ENCODE peak calls at places on chromosomes 4 and X, in nine cellular contexts. G, M, F, N, Y, U, S, R and B are unnamed samples.

GRCh38 chrX:21873063-21873785 is 17.4 kb downstream of the YY2 start:
- DNase-seq in G (no peak), M (peak; percentile 54), F (no peak), N (peak; percentile 71), Y (no peak), U (no peak), S (no peak), R (peak; percentile 40), B (peak; percentile 48)

GRCh38 chr4:71094201-71094600 is 100.8 kb downstream of the DCK start:
- DNase-seq in G (no peak), M (no peak), F (no peak), N (no peak), Y (no peak), U (no peak), S (no peak), R (no peak), B (no peak)

GRCh38 chr4:105060628-105061027 is 86.0 kb upstream of the TET2 start:
- DNase-seq in G (no peak), M (no peak), F (no peak), N (peak; percentile 0), Y (no peak), U (peak; percentile 32), S (peak; percentile 68), R (no peak), B (peak; percentile 38)

GRCh38 chr4:102687982-102688433 is 72.8 kb downstream of the MANBA start:
- DNase-seq in G (no peak), M (no peak), F (no peak), N (peak; percentile 26), Y (no peak), U (peak; percentile 10), S (no peak), R (no peak), B (no peak)

GRCh38 chrX:46666831-46667230 is 92.1 kb downstream of the SLC9A7 start:
- DNase-seq in G (no peak), M (peak; percentile 15), F (no peak), N (peak; percentile 21), Y (no peak), U (peak; percentile 54), S (no peak), R (peak; percentile 12), B (no peak)

GRCh38 chrX:2464677-2465166 is 36.1 kb downstream of the DHRSX start:
- DNase-seq in G (no peak), M (no peak), F (no peak), N (no peak), Y (peak; percentile 16), U (no peak), S (no peak), R (no peak), B (no peak)

GRCh38 chrX:9072281-9072680 is 38.4 kb upstream of the FAM9B start:
- DNase-seq in G (no peak), M (peak; percentile 5), F (no peak), N (no peak), Y (no peak), U (peak; percentile 47), S (no peak), R (peak; percentile 67), B (peak; percentile 6)

GRCh38 chr4:44493924-44494323 is 45.3 kb upstream of the KCTD8 start:
- DNase-seq in G (no peak), M (peak; percentile 37), F (no peak), N (peak; percentile 15), Y (peak; percentile 1), U (peak; percentile 14), S (peak; percentile 49), R (peak; percentile 38), B (peak; percentile 24)

GRCh38 chrX:119784747-119785446 is 6.5 kb downstream of the RPL39 start:
- DNase-seq in G (peak; percentile 37), M (peak; percentile 51), F (no peak), N (peak; percentile 52), Y (peak; percentile 26), U (peak; percentile 40), S (peak; percentile 34), R (peak; percentile 35), B (peak; percentile 22)

DNA sequence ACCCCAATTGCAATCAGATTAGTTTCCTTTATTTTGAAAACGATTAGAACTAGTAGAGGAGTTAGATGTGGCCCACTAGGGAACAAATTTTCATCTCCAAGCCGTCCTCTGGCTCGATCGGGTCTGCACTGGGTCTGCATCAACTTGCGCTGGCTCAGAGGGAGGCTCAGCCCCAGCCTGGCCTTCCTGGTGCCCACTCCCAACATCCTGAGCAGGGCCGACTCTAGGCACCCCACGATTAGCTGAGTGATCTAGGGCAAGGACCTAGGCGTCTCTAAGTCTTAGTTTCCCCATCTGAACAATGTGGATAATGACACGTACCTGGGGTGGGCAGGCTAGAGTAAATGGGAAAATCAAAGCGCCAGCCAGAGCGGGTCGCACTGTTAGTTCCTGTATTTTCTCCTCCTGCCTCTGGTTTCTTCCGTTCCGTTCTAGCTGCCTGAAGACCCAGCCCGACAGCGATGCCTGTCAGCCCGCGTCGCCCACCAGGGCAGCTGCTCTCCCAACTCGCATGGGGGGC is 7.7 kb upstream of the HAND2 start:
- DNase-seq in G (peak; percentile 16), M (no peak), F (no peak), N (no peak), Y (no peak), U (no peak), S (no peak), R (peak; percentile 55), B (peak; percentile 25)
- H3K4me3 ChIP-seq in G (peak overlapping the region; percentile 16), M (peak overlapping the region; percentile 80), F (peak overlapping the region; percentile 52), N (no peak overlapping the region), Y (no peak overlapping the region), U (peak overlapping the region; percentile 53), S (no peak overlapping the region), R (peak overlapping the region; percentile 72), B (peak overlapping the region; percentile 68)

GRCh38 chr4:7066493-7066892 is 1.4 kb downstream of the GRPEL1 start:
- DNase-seq in G (no peak), M (no peak), F (no peak), N (no peak), Y (no peak), U (no peak), S (no peak), R (no peak), B (no peak)
- H3K4me3 ChIP-seq in G (peak overlapping the region; percentile 86), M (peak overlapping the region; percentile 96), F (peak overlapping the region; percentile 84), N (no peak overlapping the region), Y (peak overlapping the region; percentile 83), U (peak overlapping the region; percentile 75), S (peak overlapping the region; percentile 96), R (peak overlapping the region; percentile 85), B (peak overlapping the region; percentile 86)

GRCh38 chr4:125314676-125315570 is at the start of gene FAT4:
- DNase-seq in G (peak; percentile 77), M (peak; percentile 99), F (peak; percentile 95), N (peak; percentile 100), Y (peak; percentile 67), U (peak; percentile 97), S (peak; percentile 85), R (peak; percentile 99), B (peak; percentile 98)

GRCh38 chr4:125317526-125317880 is 2.7 kb downstream of the FAT4 start:
- DNase-seq in G (peak; percentile 22), M (peak; percentile 83), F (peak; percentile 50), N (peak; percentile 62), Y (peak; percentile 18), U (peak; percentile 68), S (no peak), R (peak; percentile 78), B (peak; percentile 49)

GRCh38 chr4:125316391-125316780 is 1.6 kb downstream of the FAT4 start:
- DNase-seq in G (peak; percentile 26), M (peak; percentile 53), F (peak; percentile 35), N (peak; percentile 49), Y (peak; percentile 18), U (no peak), S (peak; percentile 7), R (peak; percentile 65), B (no peak)

GRCh38 chr4:125315571-125316390 is 1.0 kb downstream of the FAT4 start:
- DNase-seq in G (peak; percentile 23), M (peak; percentile 84), F (peak; percentile 54), N (peak; percentile 68), Y (peak; percentile 18), U (peak; percentile 48), S (peak; percentile 47), R (peak; percentile 81), B (peak; percentile 60)

DNA sequence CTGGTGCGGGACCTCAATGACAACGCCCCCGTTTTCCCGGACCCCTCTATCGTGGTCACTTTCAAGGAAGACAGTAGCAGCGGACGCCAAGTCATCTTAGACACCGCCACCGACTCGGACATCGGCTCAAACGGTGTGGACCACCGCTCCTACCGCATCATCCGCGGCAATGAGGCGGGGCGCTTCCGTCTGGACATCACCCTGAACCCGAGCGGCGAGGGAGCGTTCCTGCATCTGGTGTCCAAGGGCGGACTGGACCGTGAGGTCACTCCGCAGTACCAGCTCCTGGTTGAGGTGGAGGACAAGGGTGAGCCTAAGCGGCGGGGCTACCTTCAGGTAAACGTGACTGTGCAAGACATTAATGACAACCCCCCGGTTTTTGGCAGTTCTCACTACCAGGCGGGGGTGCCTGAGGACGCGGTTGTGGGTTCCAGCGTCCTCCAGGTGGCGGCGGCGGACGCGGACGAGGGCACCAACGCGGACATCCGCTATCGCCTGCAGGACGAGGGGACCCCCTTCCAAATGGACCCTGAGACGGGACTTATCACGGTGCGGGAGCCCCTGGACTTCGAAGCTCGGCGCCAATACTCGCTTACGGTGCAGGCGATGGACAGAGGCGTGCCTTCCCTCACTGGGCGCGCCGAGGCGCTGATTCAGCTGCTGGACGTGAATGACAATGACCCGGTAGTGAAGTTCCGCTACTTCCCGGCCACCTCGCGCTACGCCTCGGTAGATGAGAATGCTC is 2.2 kb downstream of the FAT4 start:
- DNase-seq in G (peak; percentile 18), M (peak; percentile 61), F (peak; percentile 41), N (peak; percentile 43), Y (peak; percentile 21), U (peak; percentile 44), S (no peak), R (peak; percentile 74), B (peak; percentile 32)
- H3K4me3 ChIP-seq in G (peak overlapping the region; percentile 62), M (peak overlapping the region; percentile 85), F (peak overlapping the region; percentile 93), N (peak overlapping the region; percentile 94), Y (peak overlapping the region; percentile 87), U (peak overlapping the region; percentile 88), S (peak overlapping the region; percentile 93), R (peak overlapping the region; percentile 92), B (peak overlapping the region; percentile 92)

DNA sequence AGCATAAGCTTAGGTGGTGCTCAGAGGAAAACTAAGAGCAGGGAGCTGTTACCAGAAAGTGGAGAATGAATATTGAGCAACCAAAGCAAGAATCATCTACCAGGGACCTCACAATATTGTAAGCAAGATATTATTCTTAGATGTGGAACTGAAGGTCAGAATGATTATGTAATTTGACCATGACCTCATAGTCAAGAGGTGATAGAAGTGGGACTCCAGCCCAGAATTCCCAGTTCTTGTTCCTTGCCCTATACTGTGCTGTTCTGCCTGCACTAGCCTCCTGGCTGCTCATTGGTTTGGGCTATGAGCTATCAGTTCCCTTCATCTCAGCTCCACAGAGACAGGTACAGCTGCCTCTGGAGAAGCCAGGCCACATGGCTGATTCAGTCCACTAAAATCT is 229.4 kb downstream of the LDB2 start:
- DNase-seq in G (no peak), M (peak; percentile 34), F (no peak), N (peak; percentile 54), Y (no peak), U (peak; percentile 74), S (no peak), R (peak; percentile 25), B (peak; percentile 79)
- H3K4me3 ChIP-seq in G (no peak overlapping the region), M (no peak overlapping the region), F (no peak overlapping the region), N (no peak overlapping the region), Y (no peak overlapping the region), U (no peak overlapping the region), S (no peak overlapping the region), R (no peak overlapping the region), B (no peak overlapping the region)

DNA sequence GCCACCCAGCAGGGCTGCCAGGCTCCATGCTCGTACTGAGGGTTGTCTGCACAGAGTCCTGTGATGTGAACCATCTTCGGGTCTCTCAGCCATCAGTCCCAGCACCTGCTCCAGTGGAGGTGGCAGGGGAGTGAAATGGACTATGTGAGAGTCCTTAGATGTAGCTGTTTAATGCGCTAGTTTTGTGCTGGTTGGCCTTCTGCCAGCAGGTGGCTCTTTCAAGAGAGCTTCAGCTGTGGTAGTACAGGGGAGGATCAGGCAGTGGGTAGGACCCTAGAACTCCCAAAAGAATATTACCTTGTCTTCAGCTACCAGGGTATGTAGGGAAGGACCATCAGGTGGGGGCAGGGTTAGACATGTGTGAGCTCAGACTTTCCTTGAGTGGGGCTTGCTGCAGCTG is 1066.0 kb downstream of the GLUD2 start:
- DNase-seq in G (no peak), M (no peak), F (no peak), N (no peak), Y (no peak), U (no peak), S (no peak), R (no peak), B (no peak)
- H3K4me3 ChIP-seq in G (no peak overlapping the region), M (no peak overlapping the region), F (no peak overlapping the region), N (no peak overlapping the region), Y (no peak overlapping the region), U (no peak overlapping the region), S (no peak overlapping the region), R (no peak overlapping the region), B (no peak overlapping the region)